ENCODE peak calls at places on chromosomes 3 and 15, in four cellular contexts. One of them, this sample, is unnamed.

GRCh38 chr3:173066044-173066679 is 74.9 kb downstream of the SPATA16 start:
- DNase-seq in SHP77: no peak
- DNase-seq in GM23338: no peak
- DNase-seq in effector CD4-positive, alpha-beta T cell: no peak
- DNase-seq in this sample: no peak

GRCh38 chr3:17412950-17413530 is 329.4 kb downstream of the TBC1D5 start:
- DNase-seq in effector CD4-positive, alpha-beta T cell: peak
- DNase-seq in GM23338: peak
- DNase-seq in SHP77: peak
- DNase-seq in this sample: no peak

GRCh38 chr3:156633335-156633734 is 41.1 kb upstream of the TIPARP start:
- DNase-seq in GM23338: no peak
- DNase-seq in SHP77: no peak
- DNase-seq in effector CD4-positive, alpha-beta T cell: no peak
- DNase-seq in this sample: no peak

GRCh38 chr15:63075072-63075995 is 32.8 kb downstream of the TPM1 start:
- DNase-seq in SHP77: no peak
- DNase-seq in effector CD4-positive, alpha-beta T cell: no peak
- DNase-seq in GM23338: peak
- DNase-seq in this sample: no peak

GRCh38 chr15:91490211-91490610 is 363.3 kb upstream of the SLCO3A1 start:
- DNase-seq in SHP77: no peak
- DNase-seq in GM23338: no peak
- DNase-seq in effector CD4-positive, alpha-beta T cell: no peak
- DNase-seq in this sample: no peak

GRCh38 chr3:56119575-56120349 is 348.5 kb downstream of the ERC2 start:
- DNase-seq in effector CD4-positive, alpha-beta T cell: no peak
- DNase-seq in GM23338: no peak
- DNase-seq in SHP77: no peak
- DNase-seq in this sample: no peak

GRCh38 chr3:69425249-69425648 is 39.4 kb upstream of the FRMD4B start:
- DNase-seq in GM23338: peak
- DNase-seq in effector CD4-positive, alpha-beta T cell: no peak
- DNase-seq in SHP77: no peak
- DNase-seq in this sample: no peak

GRCh38 chr3:96449803-96450202 is 364.6 kb upstream of the EPHA6 start:
- DNase-seq in effector CD4-positive, alpha-beta T cell: no peak
- DNase-seq in SHP77: peak
- DNase-seq in GM23338: peak
- DNase-seq in this sample: peak

GRCh38 chr3:10548997-10549396 is 43.6 kb upstream of the ATP2B2 start:
- DNase-seq in SHP77: no peak
- DNase-seq in GM23338: no peak
- DNase-seq in effector CD4-positive, alpha-beta T cell: no peak
- DNase-seq in this sample: no peak

GRCh38 chr3:153903430-153903829 is 217.8 kb upstream of the ARHGEF26 start:
- DNase-seq in effector CD4-positive, alpha-beta T cell: no peak
- DNase-seq in GM23338: peak
- DNase-seq in SHP77: no peak
- DNase-seq in this sample: no peak

GRCh38 chr15:79970921-79971434 is at the start of gene BCL2A1:
- DNase-seq in effector CD4-positive, alpha-beta T cell: peak
- DNase-seq in GM23338: no peak
- DNase-seq in SHP77: no peak
- DNase-seq in this sample: no peak

GRCh38 chr3:5427938-5428337 is 240.4 kb downstream of the EDEM1 start:
- DNase-seq in GM23338: no peak
- DNase-seq in effector CD4-positive, alpha-beta T cell: no peak
- DNase-seq in SHP77: no peak
- DNase-seq in this sample: no peak

GRCh38 chr15:89197503-89197971 is 23.8 kb downstream of the RLBP1 start:
- DNase-seq in SHP77: no peak
- DNase-seq in GM23338: peak
- DNase-seq in effector CD4-positive, alpha-beta T cell: no peak
- DNase-seq in this sample: peak

GRCh38 chr3:174325834-174326705 is 533.1 kb upstream of the NAALADL2 start:
- DNase-seq in GM23338: peak
- DNase-seq in effector CD4-positive, alpha-beta T cell: no peak
- DNase-seq in SHP77: no peak
- DNase-seq in this sample: no peak

GRCh38 chr15:78425643-78426042 is 12.4 kb upstream of the IREB2 start:
- DNase-seq in effector CD4-positive, alpha-beta T cell: no peak
- DNase-seq in SHP77: no peak
- DNase-seq in GM23338: no peak
- DNase-seq in this sample: no peak

GRCh38 chr3:192885374-192885773 is 32.3 kb downstream of the MB21D2 start:
- DNase-seq in effector CD4-positive, alpha-beta T cell: no peak
- DNase-seq in SHP77: no peak
- DNase-seq in GM23338: no peak
- DNase-seq in this sample: no peak

GRCh38 chr15:40042791-40043320 is 3.9 kb upstream of the SRP14 start:
- DNase-seq in effector CD4-positive, alpha-beta T cell: no peak
- DNase-seq in GM23338: no peak
- DNase-seq in SHP77: no peak
- DNase-seq in this sample: no peak

GRCh38 chr15:59688383-59688887 is 685 bp downstream of the BNIP2 start:
- DNase-seq in GM23338: peak
- DNase-seq in effector CD4-positive, alpha-beta T cell: peak
- DNase-seq in SHP77: no peak
- DNase-seq in this sample: no peak

GRCh38 chr3:169804681-169805080 is 8.0 kb upstream of the LRRIQ4 start:
- DNase-seq in effector CD4-positive, alpha-beta T cell: no peak
- DNase-seq in GM23338: no peak
- DNase-seq in SHP77: no peak
- DNase-seq in this sample: no peak

GRCh38 chr3:58358808-58359207 is 26.1 kb downstream of the PXK start:
- DNase-seq in effector CD4-positive, alpha-beta T cell: no peak
- DNase-seq in GM23338: no peak
- DNase-seq in SHP77: no peak
- DNase-seq in this sample: no peak

GRCh38 chr3:45607790-45608189 is 13.2 kb downstream of the LIMD1 start:
- DNase-seq in SHP77: no peak
- DNase-seq in GM23338: no peak
- DNase-seq in effector CD4-positive, alpha-beta T cell: no peak
- DNase-seq in this sample: no peak

GRCh38 chr3:131194816-131195215 is 168.1 kb downstream of the NEK11 start:
- DNase-seq in effector CD4-positive, alpha-beta T cell: no peak
- DNase-seq in SHP77: no peak
- DNase-seq in GM23338: no peak
- DNase-seq in this sample: no peak

GRCh38 chr3:170222647-170223541 is 670 bp downstream of the PRKCI start:
- DNase-seq in GM23338: peak
- DNase-seq in effector CD4-positive, alpha-beta T cell: peak
- DNase-seq in SHP77: no peak
- DNase-seq in this sample: peak

GRCh38 chr3:147921044-147921443 is 511.9 kb downstream of the ZIC1 start:
- DNase-seq in GM23338: no peak
- DNase-seq in effector CD4-positive, alpha-beta T cell: no peak
- DNase-seq in SHP77: no peak
- DNase-seq in this sample: no peak

GRCh38 chr15:92596623-92597022 is 59.0 kb downstream of the FAM174B start:
- DNase-seq in effector CD4-positive, alpha-beta T cell: no peak
- DNase-seq in SHP77: no peak
- DNase-seq in GM23338: no peak
- DNase-seq in this sample: no peak

GRCh38 chr3:187686874-187687273 is 15.5 kb downstream of the RTP2 start:
- DNase-seq in GM23338: no peak
- DNase-seq in effector CD4-positive, alpha-beta T cell: no peak
- DNase-seq in SHP77: no peak
- DNase-seq in this sample: no peak

GRCh38 chr15:67090297-67091072 is 25.1 kb downstream of the SMAD3 start:
- DNase-seq in SHP77: no peak
- DNase-seq in effector CD4-positive, alpha-beta T cell: no peak
- DNase-seq in GM23338: peak
- DNase-seq in this sample: no peak

This sample was measured in nucleus accumbens.